ENCODE peak calls at places on chromosomes 16 and 17, in five cellular contexts. H, S, T, B and R are unnamed samples.

GRCh38 chr16:30437511-30438046 is 7.7 kb upstream of the DCTPP1 start:
- DNase-seq in H (peak), B (peak), T (no peak), S (no peak), R (peak)

GRCh38 chr17:3754458-3755334 is 31.0 kb downstream of the HASPIN start:
- DNase-seq in S (peak), B (peak), T (no peak), H (peak), R (peak)

GRCh38 chr16:1068451-1068850 is 4.1 kb upstream of the SSTR5 start:
- DNase-seq in B (no peak), H (no peak), T (no peak), S (no peak), R (no peak)

GRCh38 chr16:85625053-85625452 is 11.9 kb downstream of the GSE1 start:
- DNase-seq in T (no peak), S (no peak), B (no peak), H (no peak), R (peak)

GRCh38 chr17:2194778-2195417 is 108.7 kb downstream of the SMG6 start:
- DNase-seq in H (no peak), B (no peak), T (no peak), S (peak), R (peak)

GRCh38 chr17:63751806-63752205 is 10.2 kb upstream of the STRADA start:
- DNase-seq in B (no peak), S (no peak), T (no peak), H (no peak), R (no peak)

GRCh38 chr17:27294689-27295630 is 1.0 kb downstream of the WSB1 start:
- DNase-seq in S (peak), H (peak), B (peak), T (peak), R (peak)

GRCh38 chr17:48427598-48427997 is 2.4 kb downstream of the SKAP1 start:
- DNase-seq in H (peak), T (no peak), B (no peak), S (no peak), R (no peak)

GRCh38 chr17:13000561-13000960 is 17.3 kb downstream of the ELAC2 start:
- DNase-seq in S (no peak), B (no peak), H (no peak), T (no peak), R (no peak)

GRCh38 chr17:78763561-78763960 is 18.5 kb downstream of the CYTH1 start:
- DNase-seq in T (no peak), S (no peak), H (no peak), B (no peak), R (no peak)

GRCh38 chr17:78762007-78762406 is 20.1 kb downstream of the CYTH1 start:
- DNase-seq in H (no peak), B (no peak), T (no peak), S (no peak), R (no peak)

GRCh38 chr17:78764871-78765270 is 17.2 kb downstream of the CYTH1 start:
- DNase-seq in T (no peak), S (no peak), H (no peak), B (no peak), R (no peak)

GRCh38 chr17:78759969-78760352 is 22.1 kb downstream of the CYTH1 start:
- DNase-seq in T (no peak), B (no peak), S (no peak), H (no peak), R (no peak)

DNA sequence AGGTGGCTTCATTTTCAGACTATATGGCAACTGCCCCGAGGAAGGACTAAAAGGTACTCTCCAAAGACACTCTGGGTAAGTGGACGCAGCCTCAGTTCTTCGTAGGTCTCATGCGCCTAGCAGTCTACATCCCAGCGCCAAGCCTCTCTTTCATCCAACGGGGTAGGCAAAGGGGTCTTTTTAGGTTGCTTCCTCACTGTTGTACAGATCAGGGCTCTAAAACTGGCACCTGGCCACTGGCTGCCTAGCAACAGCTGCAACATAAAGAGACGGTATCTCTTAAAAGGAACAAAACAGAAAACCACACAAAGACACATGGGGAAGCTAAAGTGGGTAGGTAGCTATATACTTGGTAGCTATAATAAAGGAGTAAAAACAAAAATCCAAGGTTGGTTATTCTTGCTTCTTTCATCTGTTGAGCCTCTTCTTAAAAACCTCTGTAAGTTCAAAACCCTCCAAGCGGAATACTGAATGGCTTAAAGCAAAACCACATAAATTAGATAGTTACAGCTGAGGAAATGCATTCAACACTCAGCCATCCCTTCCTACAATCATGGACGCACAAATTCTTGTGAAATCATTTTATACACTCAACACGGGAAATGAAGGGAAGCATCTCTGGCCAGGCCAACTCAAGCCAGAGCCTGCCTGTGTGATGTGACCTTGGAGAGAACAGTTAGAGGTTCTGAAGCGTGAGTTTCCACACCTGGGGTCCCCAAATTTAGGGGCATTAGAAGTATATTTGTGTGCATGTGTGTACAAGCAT is 22.7 kb downstream of the CYTH1 start:
- DNase-seq in H (no peak), B (no peak), T (peak), S (no peak), R (no peak)
- H3K9ac ChIP-seq in H (no peak), B (no peak), T (no peak), S (no peak), R (no peak)

GRCh38 chr17:17736205-17737183 is 55.2 kb downstream of the RAI1 start:
- DNase-seq in S (no peak), H (no peak), B (no peak), T (no peak), R (no peak)

GRCh38 chr17:17740627-17741237 is 59.5 kb downstream of the RAI1 start:
- DNase-seq in S (no peak), B (no peak), T (no peak), H (no peak), R (peak)

GRCh38 chr17:17738901-17739300 is 57.6 kb downstream of the RAI1 start:
- DNase-seq in H (no peak), B (peak), S (no peak), T (no peak), R (no peak)

GRCh38 chr17:17739388-17740066 is 58.3 kb downstream of the RAI1 start:
- DNase-seq in T (no peak), B (peak), H (peak), S (no peak), R (no peak)

GRCh38 chr17:17737938-17738894 is 57.0 kb downstream of the RAI1 start:
- DNase-seq in T (no peak), S (no peak), B (peak), H (no peak), R (peak)
- H3K27ac ChIP-seq in T (peak), S (no peak), B (peak), H (no peak), R (no peak)

GRCh38 chr17:8059131-8059530 is 20.3 kb downstream of the ALOX15B start:
- DNase-seq in B (no peak), T (no peak), H (no peak), S (no peak), R (no peak)

GRCh38 chr17:8062807-8063483 is 24.1 kb downstream of the ALOX15B start:
- DNase-seq in S (peak), T (no peak), H (no peak), B (no peak), R (peak)

GRCh38 chr17:8057691-8058114 is 18.8 kb downstream of the ALOX15B start:
- DNase-seq in S (peak), B (peak), T (peak), H (peak), R (peak)

GRCh38 chr17:8062435-8062806 is 23.6 kb downstream of the ALOX15B start:
- DNase-seq in H (peak), B (peak), S (no peak), T (no peak), R (peak)

GRCh38 chr17:8060274-8060673 is 21.4 kb downstream of the ALOX15B start:
- DNase-seq in H (peak), B (peak), T (peak), S (peak), R (peak)
- H3K4me3 ChIP-seq in H (peak), B (no peak), T (no peak), S (no peak), R (no peak)

DNA sequence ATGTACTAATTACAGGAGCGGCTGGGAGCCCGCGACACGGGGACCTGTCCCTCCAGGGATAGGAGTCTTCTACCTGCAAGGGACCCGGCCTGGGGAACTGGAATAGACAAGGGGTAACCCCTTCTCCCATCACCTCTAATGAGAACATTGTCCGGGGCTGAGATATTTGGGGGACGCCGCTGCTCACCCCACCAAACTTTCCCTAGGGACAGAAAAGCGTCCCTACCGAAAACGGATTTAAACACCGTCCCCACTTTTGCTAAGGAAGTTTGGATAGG is 3.4 kb upstream of the SOX9 start:
- DNase-seq in S (no peak), T (no peak), B (no peak), H (no peak), R (no peak)
- H3K9ac ChIP-seq in S (no peak), T (no peak), B (no peak), H (no peak), R (no peak)

GRCh38 chr16:55510185-55510805 is 1.4 kb downstream of the LPCAT2 start:
- DNase-seq in S (no peak), B (no peak), T (no peak), H (no peak), R (no peak)

GRCh38 chr16:55508271-55508921 is 476 bp upstream of the LPCAT2 start:
- DNase-seq in T (no peak), S (no peak), H (no peak), B (no peak), R (peak)

GRCh38 chr16:55506083-55506482 is 2.8 kb upstream of the LPCAT2 start:
- DNase-seq in B (peak), S (no peak), T (no peak), H (no peak), R (peak)

GRCh38 chr16:55506708-55507107 is 2.2 kb upstream of the LPCAT2 start:
- DNase-seq in T (no peak), B (no peak), S (no peak), H (no peak), R (no peak)

GRCh38 chr16:55508941-55509920 is at the start of gene LPCAT2:
- DNase-seq in T (no peak), S (peak), B (peak), H (peak), R (peak)
- H3K27ac ChIP-seq in T (no peak), S (no peak), B (peak), H (no peak), R (no peak)